ENCODE peak calls at places on chromosomes 1 and 21, in nine cellular contexts. One of them, this sample, is unnamed.

GRCh38 chr1:242827538-242827937 is 303.0 kb upstream of the PLD5 start:
- DNase-seq in left lung: no peak
- DNase-seq in effector memory CD4-positive, alpha-beta T cell: no peak
- DNase-seq in sigmoid colon: no peak
- DNase-seq in heart left ventricle: no peak
- DNase-seq in astrocyte of the cerebellum: no peak
- DNase-seq in tibial artery: no peak
- DNase-seq in CD4-positive, alpha-beta memory T cell: no peak
- DNase-seq in HepG2: no peak
- DNase-seq in this sample: no peak

GRCh38 chr21:44300262-44300959 is 558 bp downstream of the PFKL start:
- DNase-seq in effector memory CD4-positive, alpha-beta T cell: peak; percentile 28
- DNase-seq in left lung: peak; percentile 82
- DNase-seq in sigmoid colon: peak; percentile 88
- DNase-seq in heart left ventricle: peak; percentile 84
- DNase-seq in CD4-positive, alpha-beta memory T cell: peak; percentile 37
- DNase-seq in HepG2: peak; percentile 29
- DNase-seq in astrocyte of the cerebellum: no peak
- DNase-seq in tibial artery: peak; percentile 73
- DNase-seq in this sample: peak; percentile 76

GRCh38 chr1:114334297-114334696 is 176.7 kb downstream of the TRIM33 start:
- DNase-seq in effector memory CD4-positive, alpha-beta T cell: no peak
- DNase-seq in left lung: no peak
- DNase-seq in astrocyte of the cerebellum: no peak
- DNase-seq in HepG2: no peak
- DNase-seq in tibial artery: no peak
- DNase-seq in heart left ventricle: no peak
- DNase-seq in CD4-positive, alpha-beta memory T cell: peak; percentile 16
- DNase-seq in sigmoid colon: no peak
- DNase-seq in this sample: no peak

GRCh38 chr1:29647581-29647980 is 411.3 kb downstream of the PTPRU start:
- DNase-seq in sigmoid colon: no peak
- DNase-seq in left lung: no peak
- DNase-seq in heart left ventricle: no peak
- DNase-seq in CD4-positive, alpha-beta memory T cell: no peak
- DNase-seq in tibial artery: no peak
- DNase-seq in HepG2: no peak
- DNase-seq in effector memory CD4-positive, alpha-beta T cell: no peak
- DNase-seq in astrocyte of the cerebellum: no peak
- DNase-seq in this sample: no peak

GRCh38 chr1:24536391-24536840 is 19.5 kb upstream of the NCMAP start:
- DNase-seq in heart left ventricle: no peak
- DNase-seq in CD4-positive, alpha-beta memory T cell: peak; percentile 86
- DNase-seq in left lung: no peak
- DNase-seq in HepG2: peak; percentile 35
- DNase-seq in sigmoid colon: no peak
- DNase-seq in tibial artery: no peak
- DNase-seq in effector memory CD4-positive, alpha-beta T cell: peak; percentile 65
- DNase-seq in astrocyte of the cerebellum: peak; percentile 35
- DNase-seq in this sample: no peak

GRCh38 chr1:42177551-42177981 is 13.0 kb upstream of the GUCA2A start:
- DNase-seq in left lung: peak; percentile 71
- DNase-seq in HepG2: no peak
- DNase-seq in effector memory CD4-positive, alpha-beta T cell: no peak
- DNase-seq in CD4-positive, alpha-beta memory T cell: no peak
- DNase-seq in heart left ventricle: no peak
- DNase-seq in sigmoid colon: no peak
- DNase-seq in tibial artery: no peak
- DNase-seq in astrocyte of the cerebellum: peak; percentile 64
- DNase-seq in this sample: no peak

GRCh38 chr1:212607924-212608208 is 695 bp upstream of the ATF3 start:
- DNase-seq in effector memory CD4-positive, alpha-beta T cell: no peak
- DNase-seq in tibial artery: no peak
- DNase-seq in astrocyte of the cerebellum: no peak
- DNase-seq in HepG2: no peak
- DNase-seq in CD4-positive, alpha-beta memory T cell: peak; percentile 15
- DNase-seq in heart left ventricle: no peak
- DNase-seq in sigmoid colon: no peak
- DNase-seq in left lung: no peak
- DNase-seq in this sample: no peak

GRCh38 chr1:164767257-164768044 is 208.5 kb downstream of the PBX1 start:
- DNase-seq in sigmoid colon: no peak
- DNase-seq in tibial artery: no peak
- DNase-seq in astrocyte of the cerebellum: peak; percentile 91
- DNase-seq in left lung: no peak
- DNase-seq in CD4-positive, alpha-beta memory T cell: no peak
- DNase-seq in heart left ventricle: no peak
- DNase-seq in effector memory CD4-positive, alpha-beta T cell: no peak
- DNase-seq in HepG2: no peak
- DNase-seq in this sample: no peak

GRCh38 chr1:79041666-79042065 is 35.1 kb upstream of the ADGRL4 start:
- DNase-seq in left lung: no peak
- DNase-seq in effector memory CD4-positive, alpha-beta T cell: no peak
- DNase-seq in HepG2: no peak
- DNase-seq in CD4-positive, alpha-beta memory T cell: no peak
- DNase-seq in sigmoid colon: no peak
- DNase-seq in astrocyte of the cerebellum: no peak
- DNase-seq in tibial artery: no peak
- DNase-seq in heart left ventricle: no peak
- DNase-seq in this sample: no peak

GRCh38 chr1:154549371-154549770 is 9.1 kb downstream of the UBE2Q1 start:
- DNase-seq in CD4-positive, alpha-beta memory T cell: no peak
- DNase-seq in effector memory CD4-positive, alpha-beta T cell: no peak
- DNase-seq in left lung: no peak
- DNase-seq in sigmoid colon: no peak
- DNase-seq in heart left ventricle: no peak
- DNase-seq in HepG2: no peak
- DNase-seq in tibial artery: no peak
- DNase-seq in astrocyte of the cerebellum: no peak
- DNase-seq in this sample: no peak

GRCh38 chr1:115539061-115539460 is 102.7 kb upstream of the VANGL1 start:
- DNase-seq in CD4-positive, alpha-beta memory T cell: no peak
- DNase-seq in HepG2: no peak
- DNase-seq in left lung: no peak
- DNase-seq in effector memory CD4-positive, alpha-beta T cell: no peak
- DNase-seq in tibial artery: no peak
- DNase-seq in sigmoid colon: peak; percentile 66
- DNase-seq in astrocyte of the cerebellum: no peak
- DNase-seq in heart left ventricle: peak; percentile 43
- DNase-seq in this sample: no peak

GRCh38 chr1:153842006-153842471 is 66.8 kb downstream of the SLC27A3 start:
- DNase-seq in left lung: peak; percentile 47
- DNase-seq in effector memory CD4-positive, alpha-beta T cell: no peak
- DNase-seq in tibial artery: no peak
- DNase-seq in heart left ventricle: no peak
- DNase-seq in sigmoid colon: no peak
- DNase-seq in CD4-positive, alpha-beta memory T cell: no peak
- DNase-seq in HepG2: no peak
- DNase-seq in astrocyte of the cerebellum: no peak
- DNase-seq in this sample: no peak

GRCh38 chr1:32539584-32540571 is 651 bp downstream of the ZBTB8A start:
- DNase-seq in effector memory CD4-positive, alpha-beta T cell: no peak
- DNase-seq in heart left ventricle: peak; percentile 36
- DNase-seq in CD4-positive, alpha-beta memory T cell: no peak
- DNase-seq in sigmoid colon: peak; percentile 59
- DNase-seq in tibial artery: peak; percentile 24
- DNase-seq in astrocyte of the cerebellum: peak; percentile 11
- DNase-seq in left lung: peak; percentile 33
- DNase-seq in HepG2: no peak
- DNase-seq in this sample: no peak

GRCh38 chr1:24047101-24047459 is 64.9 kb downstream of the MYOM3 start:
- DNase-seq in CD4-positive, alpha-beta memory T cell: no peak
- DNase-seq in astrocyte of the cerebellum: peak; percentile 6
- DNase-seq in HepG2: peak; percentile 37
- DNase-seq in left lung: peak; percentile 38
- DNase-seq in tibial artery: peak; percentile 80
- DNase-seq in heart left ventricle: peak; percentile 37
- DNase-seq in sigmoid colon: peak; percentile 83
- DNase-seq in effector memory CD4-positive, alpha-beta T cell: no peak
- DNase-seq in this sample: peak; percentile 83

GRCh38 chr1:59570524-59570923 is 244.2 kb upstream of the HOOK1 start:
- DNase-seq in heart left ventricle: no peak
- DNase-seq in HepG2: peak; percentile 18
- DNase-seq in sigmoid colon: no peak
- DNase-seq in astrocyte of the cerebellum: peak; percentile 5
- DNase-seq in tibial artery: no peak
- DNase-seq in CD4-positive, alpha-beta memory T cell: peak; percentile 46
- DNase-seq in effector memory CD4-positive, alpha-beta T cell: peak; percentile 1
- DNase-seq in left lung: peak; percentile 62
- DNase-seq in this sample: no peak
- H3K4me3 ChIP-seq in heart left ventricle: no peak overlapping the region
- H3K4me3 ChIP-seq in HepG2: no peak overlapping the region
- H3K4me3 ChIP-seq in sigmoid colon: no peak overlapping the region
- H3K4me3 ChIP-seq in astrocyte of the cerebellum: no peak overlapping the region
- H3K4me3 ChIP-seq in tibial artery: no peak overlapping the region
- H3K4me3 ChIP-seq in CD4-positive, alpha-beta memory T cell: peak overlapping the region; percentile 4
- H3K4me3 ChIP-seq in effector memory CD4-positive, alpha-beta T cell: no peak overlapping the region
- H3K4me3 ChIP-seq in left lung: no peak overlapping the region
- H3K4me3 ChIP-seq in this sample: no peak overlapping the region

DNA sequence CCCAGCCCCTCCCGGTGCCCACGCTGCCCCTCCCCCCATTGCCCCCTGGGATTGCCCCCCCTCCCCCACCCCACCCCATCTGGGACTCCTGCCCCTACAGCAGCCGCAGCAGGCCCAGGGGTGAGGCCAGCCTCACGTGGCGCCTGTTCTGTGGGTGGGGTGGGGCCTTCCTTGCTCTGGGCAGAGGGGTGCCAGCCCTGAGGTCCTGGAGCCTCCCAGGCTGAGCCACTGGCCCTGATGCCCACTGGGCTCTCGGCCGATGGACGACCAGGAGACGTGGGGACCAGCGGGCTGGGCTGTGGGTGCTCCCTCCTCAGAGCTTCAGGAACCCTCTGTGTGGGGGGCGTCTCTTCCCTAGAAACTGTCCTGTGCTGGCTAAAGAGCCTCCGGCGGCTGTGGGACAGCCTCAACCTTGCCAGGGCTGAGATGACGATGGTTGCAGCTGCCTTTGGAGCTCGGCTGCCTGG is 5.8 kb upstream of the C1orf159 start:
- DNase-seq in sigmoid colon: peak; percentile 58
- DNase-seq in tibial artery: no peak
- DNase-seq in effector memory CD4-positive, alpha-beta T cell: no peak
- DNase-seq in HepG2: no peak
- DNase-seq in CD4-positive, alpha-beta memory T cell: no peak
- DNase-seq in heart left ventricle: no peak
- DNase-seq in astrocyte of the cerebellum: no peak
- DNase-seq in left lung: no peak
- DNase-seq in this sample: no peak
- H3K4me3 ChIP-seq in sigmoid colon: no peak overlapping the region
- H3K4me3 ChIP-seq in tibial artery: no peak overlapping the region
- H3K4me3 ChIP-seq in effector memory CD4-positive, alpha-beta T cell: peak overlapping the region; percentile 56
- H3K4me3 ChIP-seq in HepG2: no peak overlapping the region
- H3K4me3 ChIP-seq in CD4-positive, alpha-beta memory T cell: no peak overlapping the region
- H3K4me3 ChIP-seq in heart left ventricle: no peak overlapping the region
- H3K4me3 ChIP-seq in astrocyte of the cerebellum: no peak overlapping the region
- H3K4me3 ChIP-seq in left lung: no peak overlapping the region
- H3K4me3 ChIP-seq in this sample: no peak overlapping the region

GRCh38 chr1:181485276-181486097 is 2.2 kb downstream of the CACNA1E start:
- DNase-seq in astrocyte of the cerebellum: no peak
- DNase-seq in tibial artery: no peak
- DNase-seq in CD4-positive, alpha-beta memory T cell: no peak
- DNase-seq in left lung: no peak
- DNase-seq in heart left ventricle: peak; percentile 37
- DNase-seq in HepG2: no peak
- DNase-seq in effector memory CD4-positive, alpha-beta T cell: no peak
- DNase-seq in sigmoid colon: no peak
- DNase-seq in this sample: no peak

GRCh38 chr1:181482001-181482430 is 1.3 kb upstream of the CACNA1E start:
- DNase-seq in tibial artery: no peak
- DNase-seq in CD4-positive, alpha-beta memory T cell: no peak
- DNase-seq in sigmoid colon: no peak
- DNase-seq in left lung: no peak
- DNase-seq in HepG2: no peak
- DNase-seq in effector memory CD4-positive, alpha-beta T cell: no peak
- DNase-seq in heart left ventricle: no peak
- DNase-seq in astrocyte of the cerebellum: no peak
- DNase-seq in this sample: no peak

GRCh38 chr1:181482521-181483083 is 715 bp upstream of the CACNA1E start:
- DNase-seq in effector memory CD4-positive, alpha-beta T cell: no peak
- DNase-seq in CD4-positive, alpha-beta memory T cell: no peak
- DNase-seq in left lung: peak; percentile 47
- DNase-seq in tibial artery: no peak
- DNase-seq in sigmoid colon: no peak
- DNase-seq in astrocyte of the cerebellum: no peak
- DNase-seq in HepG2: no peak
- DNase-seq in heart left ventricle: peak; percentile 39
- DNase-seq in this sample: no peak

GRCh38 chr1:181483561-181484291 is 409 bp downstream of the CACNA1E start:
- DNase-seq in tibial artery: no peak
- DNase-seq in CD4-positive, alpha-beta memory T cell: no peak
- DNase-seq in HepG2: no peak
- DNase-seq in left lung: no peak
- DNase-seq in heart left ventricle: no peak
- DNase-seq in effector memory CD4-positive, alpha-beta T cell: no peak
- DNase-seq in astrocyte of the cerebellum: no peak
- DNase-seq in sigmoid colon: no peak
- DNase-seq in this sample: no peak

GRCh38 chr1:181483084-181483559 is at the start of gene CACNA1E:
- DNase-seq in astrocyte of the cerebellum: no peak
- DNase-seq in heart left ventricle: no peak
- DNase-seq in left lung: no peak
- DNase-seq in sigmoid colon: no peak
- DNase-seq in effector memory CD4-positive, alpha-beta T cell: no peak
- DNase-seq in HepG2: no peak
- DNase-seq in CD4-positive, alpha-beta memory T cell: no peak
- DNase-seq in tibial artery: no peak
- DNase-seq in this sample: no peak
- H3K4me3 ChIP-seq in astrocyte of the cerebellum: peak within 1 kb of the TSS; percentile 12
- H3K4me3 ChIP-seq in heart left ventricle: peak within 1 kb of the TSS; percentile 11
- H3K4me3 ChIP-seq in left lung: no peak within 1 kb of the TSS
- H3K4me3 ChIP-seq in sigmoid colon: peak within 1 kb of the TSS; percentile 7
- H3K4me3 ChIP-seq in effector memory CD4-positive, alpha-beta T cell: no peak within 1 kb of the TSS
- H3K4me3 ChIP-seq in HepG2: no peak within 1 kb of the TSS
- H3K4me3 ChIP-seq in CD4-positive, alpha-beta memory T cell: no peak within 1 kb of the TSS
- H3K4me3 ChIP-seq in tibial artery: peak within 1 kb of the TSS; percentile 16
- H3K4me3 ChIP-seq in this sample: peak within 1 kb of the TSS; percentile 22

DNA sequence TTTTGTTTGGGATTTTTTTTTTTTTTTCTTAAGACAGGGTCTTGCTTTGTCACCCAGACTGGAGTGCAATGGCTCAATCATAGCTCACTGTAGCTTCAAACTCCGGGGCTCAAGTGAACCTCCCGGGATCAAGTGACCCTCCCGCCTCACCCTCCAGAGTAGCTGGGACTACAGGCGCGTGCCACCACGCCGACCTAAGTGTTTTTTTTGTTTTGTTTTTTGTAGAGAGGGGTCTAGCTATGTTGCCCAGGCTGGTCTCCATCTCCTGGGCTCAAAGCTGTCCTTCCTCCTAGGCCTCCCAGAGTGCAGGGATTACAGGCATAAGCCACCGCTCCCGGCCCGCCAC is 776 bp downstream of the HLCS start:
- DNase-seq in astrocyte of the cerebellum: no peak
- DNase-seq in tibial artery: no peak
- DNase-seq in sigmoid colon: no peak
- DNase-seq in left lung: no peak
- DNase-seq in HepG2: no peak
- DNase-seq in effector memory CD4-positive, alpha-beta T cell: no peak
- DNase-seq in CD4-positive, alpha-beta memory T cell: no peak
- DNase-seq in heart left ventricle: no peak
- DNase-seq in this sample: no peak
- H3K4me3 ChIP-seq in astrocyte of the cerebellum: peak overlapping the region; percentile 60
- H3K4me3 ChIP-seq in tibial artery: peak overlapping the region; percentile 94
- H3K4me3 ChIP-seq in sigmoid colon: peak overlapping the region; percentile 85
- H3K4me3 ChIP-seq in left lung: peak overlapping the region; percentile 54
- H3K4me3 ChIP-seq in HepG2: peak overlapping the region; percentile 83
- H3K4me3 ChIP-seq in effector memory CD4-positive, alpha-beta T cell: peak overlapping the region; percentile 52
- H3K4me3 ChIP-seq in CD4-positive, alpha-beta memory T cell: peak overlapping the region; percentile 51
- H3K4me3 ChIP-seq in heart left ventricle: peak overlapping the region; percentile 95
- H3K4me3 ChIP-seq in this sample: peak overlapping the region; percentile 78